ENCODE peak calls at places on chromosomes 2 and 18, in nine cellular contexts. R, M, A, Y, V, T, P, C and X are unnamed samples.

GRCh38 chr18:62991959-62992358 is 276.6 kb downstream of the PHLPP1 start:
- DNase-seq in R (no peak), M (no peak), A (no peak), Y (no peak), V (no peak), T (no peak), P (no peak), C (no peak), X (no peak)

GRCh38 chr18:2589345-2590060 is 18.1 kb downstream of the NDC80 start:
- DNase-seq in R (no peak), M (no peak), A (no peak), Y (no peak), V (no peak), T (no peak), P (no peak), C (no peak), X (no peak)

GRCh38 chr2:239722760-239723448 is 302.2 kb downstream of the NDUFA10 start:
- DNase-seq in R (no peak), M (no peak), A (peak), Y (no peak), V (no peak), T (no peak), P (no peak), C (no peak), X (no peak)

GRCh38 chr18:75029456-75029855 is 179.5 kb downstream of the PTGR3 start:
- DNase-seq in R (no peak), M (no peak), A (no peak), Y (no peak), V (no peak), T (no peak), P (no peak), C (no peak), X (no peak)

GRCh38 chr2:239735131-239735828 is 289.9 kb downstream of the NDUFA10 start:
- DNase-seq in R (no peak), M (peak), A (no peak), Y (no peak), V (no peak), T (no peak), P (no peak), C (no peak), X (peak)

GRCh38 chr2:192499476-192499875 is 304.7 kb upstream of the TMEFF2 start:
- DNase-seq in R (no peak), M (no peak), A (no peak), Y (no peak), V (peak), T (no peak), P (no peak), C (no peak), X (no peak)

GRCh38 chr2:239149501-239149900 is 251.3 kb downstream of the HDAC4 start:
- DNase-seq in R (no peak), M (no peak), A (no peak), Y (no peak), V (no peak), T (no peak), P (no peak), C (no peak), X (no peak)

GRCh38 chr18:63775166-63775730 is at the start of gene SERPINB7:
- DNase-seq in R (no peak), M (no peak), A (no peak), Y (peak), V (no peak), T (no peak), P (no peak), C (no peak), X (no peak)

GRCh38 chr2:162221064-162221463 is 22.2 kb downstream of the FAP start:
- DNase-seq in R (no peak), M (peak), A (peak), Y (no peak), V (peak), T (peak), P (no peak), C (peak), X (peak)

GRCh38 chr2:143513081-143513480 is 383.9 kb downstream of the ARHGAP15 start:
- DNase-seq in R (no peak), M (peak), A (no peak), Y (no peak), V (no peak), T (no peak), P (peak), C (no peak), X (peak)

GRCh38 chr2:21006423-21007128 is 37.3 kb downstream of the APOB start:
- DNase-seq in R (no peak), M (no peak), A (no peak), Y (no peak), V (no peak), T (no peak), P (no peak), C (no peak), X (no peak)

GRCh38 chr2:83686863-83687262 is 772.2 kb downstream of the SUCLG1 start:
- DNase-seq in R (no peak), M (no peak), A (no peak), Y (no peak), V (no peak), T (no peak), P (peak), C (no peak), X (peak)

GRCh38 chr2:44107086-44107740 is 61.5 kb upstream of the PPM1B start:
- DNase-seq in R (no peak), M (no peak), A (no peak), Y (no peak), V (peak), T (no peak), P (no peak), C (no peak), X (no peak)

GRCh38 chr18:62637807-62638687 is 77.3 kb upstream of the PHLPP1 start:
- DNase-seq in R (peak), M (peak), A (no peak), Y (no peak), V (peak), T (peak), P (no peak), C (peak), X (no peak)

GRCh38 chr2:181203412-181203811 is 223.0 kb downstream of the UBE2E3 start:
- DNase-seq in R (no peak), M (no peak), A (no peak), Y (peak), V (no peak), T (no peak), P (no peak), C (no peak), X (no peak)

GRCh38 chr2:65055427-65056214 is 595 bp upstream of the CEP68 start:
- DNase-seq in R (no peak), M (no peak), A (peak), Y (no peak), V (peak), T (peak), P (no peak), C (no peak), X (no peak)

GRCh38 chr18:812123-812672 is at the start of gene YES1:
- DNase-seq in R (peak), M (peak), A (peak), Y (peak), V (peak), T (peak), P (peak), C (peak), X (peak)

GRCh38 chr2:27308359-27308875 is at the start of gene UCN:
- DNase-seq in R (no peak), M (peak), A (no peak), Y (peak), V (no peak), T (no peak), P (no peak), C (no peak), X (no peak)

GRCh38 chr2:228355897-228356296 is 174.4 kb upstream of the SPHKAP start:
- DNase-seq in R (no peak), M (no peak), A (no peak), Y (no peak), V (no peak), T (no peak), P (no peak), C (no peak), X (no peak)

GRCh38 chr2:217846321-217846743 is 156.5 kb downstream of the TNS1 start:
- DNase-seq in R (no peak), M (no peak), A (no peak), Y (no peak), V (no peak), T (no peak), P (no peak), C (no peak), X (no peak)

GRCh38 chr2:181810823-181811695 is 80.5 kb upstream of the ITPRID2 start:
- DNase-seq in R (no peak), M (no peak), A (no peak), Y (no peak), V (peak), T (no peak), P (no peak), C (peak), X (peak)

GRCh38 chr2:72794572-72794971 is 31.3 kb downstream of the EXOC6B start:
- DNase-seq in R (no peak), M (no peak), A (no peak), Y (no peak), V (no peak), T (no peak), P (no peak), C (no peak), X (no peak)

GRCh38 chr18:10504723-10505122 is 21.1 kb upstream of the NAPG start:
- DNase-seq in R (no peak), M (no peak), A (no peak), Y (no peak), V (no peak), T (no peak), P (no peak), C (no peak), X (no peak)

GRCh38 chr2:217910875-217911212 is 92.0 kb downstream of the TNS1 start:
- DNase-seq in R (no peak), M (no peak), A (no peak), Y (no peak), V (no peak), T (no peak), P (no peak), C (no peak), X (no peak)

GRCh38 chr2:43318791-43319190 is 92.4 kb upstream of the ZFP36L2 start:
- DNase-seq in R (no peak), M (no peak), A (no peak), Y (peak), V (no peak), T (no peak), P (peak), C (no peak), X (no peak)

GRCh38 chr18:10379511-10379910 is 74.9 kb upstream of the APCDD1 start:
- DNase-seq in R (no peak), M (no peak), A (no peak), Y (no peak), V (no peak), T (no peak), P (no peak), C (no peak), X (no peak)

GRCh38 chr2:119402645-119403560 is 28.8 kb upstream of the TMEM37 start:
- DNase-seq in R (no peak), M (no peak), A (no peak), Y (no peak), V (peak), T (no peak), P (no peak), C (no peak), X (no peak)

GRCh38 chr2:164868563-164869419 is 27.2 kb upstream of the COBLL1 start:
- DNase-seq in R (no peak), M (no peak), A (no peak), Y (no peak), V (no peak), T (no peak), P (peak), C (no peak), X (no peak)